ENCODE peak calls at places on chromosomes 1 and 21, in eight cellular contexts. R, P, U, L, S, E, Y and G are unnamed samples.

GRCh38 chr1:77539510-77540142 is 142.8 kb downstream of the ZZZ3 start:
- DNase-seq in R (peak; percentile 81), P (peak; percentile 93), U (peak; percentile 42), L (peak; percentile 67), S (peak; percentile 99), E (peak; percentile 93), Y (no peak), G (peak; percentile 64)

GRCh38 chr1:17119076-17119743 is at the start of gene PADI2:
- DNase-seq in R (peak; percentile 12), P (peak; percentile 42), U (peak; percentile 89), L (no peak), S (peak; percentile 19), E (no peak), Y (peak; percentile 38), G (no peak)

GRCh38 chr1:153577624-153578051 is 12.0 kb upstream of the S100A2 start:
- DNase-seq in R (no peak), P (no peak), U (no peak), L (no peak), S (no peak), E (no peak), Y (peak; percentile 39), G (no peak)

GRCh38 chr1:153693466-153693865 is 15.0 kb downstream of the NPR1 start:
- DNase-seq in R (no peak), P (no peak), U (no peak), L (no peak), S (no peak), E (no peak), Y (no peak), G (no peak)

GRCh38 chr1:240667351-240667750 is 55.4 kb upstream of the GREM2 start:
- DNase-seq in R (no peak), P (no peak), U (no peak), L (no peak), S (no peak), E (no peak), Y (no peak), G (no peak)

GRCh38 chr1:228152097-228152917 is 2.6 kb downstream of the GJC2 start:
- DNase-seq in R (no peak), P (no peak), U (no peak), L (no peak), S (no peak), E (no peak), Y (peak; percentile 18), G (no peak)

GRCh38 chr21:39867198-39867650 is at the start of gene PCP4:
- DNase-seq in R (no peak), P (peak; percentile 19), U (peak; percentile 93), L (peak; percentile 82), S (peak; percentile 20), E (no peak), Y (no peak), G (no peak)

GRCh38 chr1:207750901-207751300 is 953 bp upstream of the CD46 start:
- DNase-seq in R (no peak), P (no peak), U (no peak), L (no peak), S (no peak), E (no peak), Y (no peak), G (no peak)

GRCh38 chr1:81681570-81681969 is 119.2 kb upstream of the ADGRL2 start:
- DNase-seq in R (peak; percentile 47), P (peak; percentile 48), U (no peak), L (no peak), S (peak; percentile 53), E (no peak), Y (no peak), G (no peak)

GRCh38 chr1:209593747-209594146 is 10.2 kb downstream of the CAMK1G start:
- DNase-seq in R (no peak), P (no peak), U (no peak), L (no peak), S (no peak), E (no peak), Y (no peak), G (no peak)

GRCh38 chr1:46340404-46341221 is at the start of gene NSUN4:
- DNase-seq in R (peak; percentile 98), P (peak; percentile 98), U (peak; percentile 92), L (peak; percentile 81), S (peak; percentile 99), E (peak; percentile 81), Y (peak; percentile 95), G (peak; percentile 86)
- TF ChIP-seq CTCF in R (peak; percentile 80), P (peak; percentile 56), U (peak; percentile 67), L (peak; percentile 41), S (peak; percentile 43), E (peak; percentile 72), Y (peak; percentile 62), G (peak; percentile 72)

DNA sequence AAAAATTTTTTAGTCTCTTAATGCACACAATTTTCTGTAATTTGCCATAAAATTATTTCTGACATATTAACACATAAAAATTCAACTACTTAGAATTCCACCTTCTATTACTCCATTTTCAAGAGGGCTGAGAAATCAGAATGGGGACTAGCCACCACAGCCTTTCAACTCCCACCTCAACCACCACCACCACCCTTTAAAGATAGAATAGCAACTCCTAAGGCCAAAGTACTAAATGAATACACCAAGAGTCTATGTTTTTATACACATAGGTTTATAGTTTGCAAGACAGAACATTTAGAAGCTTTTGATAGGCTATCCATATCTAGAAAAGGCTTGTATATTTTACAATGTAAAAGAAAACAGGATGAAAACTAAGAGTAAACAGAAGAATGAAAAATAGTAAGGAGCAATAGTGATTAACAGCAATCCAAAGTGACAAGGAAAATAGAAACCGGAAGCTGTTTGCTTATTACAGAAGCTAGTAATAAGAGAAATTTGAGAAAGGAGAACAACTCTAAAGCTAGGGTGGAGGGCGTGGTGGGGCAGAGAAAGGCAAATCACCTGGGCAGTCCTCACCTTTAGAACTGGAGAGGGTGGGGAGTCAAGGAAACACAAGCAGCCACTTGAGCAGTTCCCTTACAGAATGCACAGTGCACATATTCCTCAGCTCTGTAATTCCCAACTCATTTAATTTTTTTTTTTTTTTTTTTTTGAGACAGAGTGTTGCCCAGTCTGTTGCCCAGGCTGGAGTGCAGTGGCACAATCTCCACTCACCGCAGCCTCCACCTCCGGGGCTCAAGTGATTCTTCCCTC is 27.7 kb downstream of the EPS15 start:
- DNase-seq in R (no peak), P (no peak), U (no peak), L (no peak), S (no peak), E (no peak), Y (no peak), G (no peak)
- H3K4me3 ChIP-seq in R (no peak overlapping the region), P (no peak overlapping the region), U (no peak overlapping the region), L (no peak overlapping the region), S (no peak overlapping the region), E (no peak overlapping the region), Y (no peak overlapping the region), G (no peak overlapping the region)

GRCh38 chr1:21242846-21243245 is 47.4 kb downstream of the ECE1 start:
- DNase-seq in R (no peak), P (no peak), U (no peak), L (no peak), S (no peak), E (no peak), Y (no peak), G (no peak)

GRCh38 chr1:21244154-21244553 is 46.1 kb downstream of the ECE1 start:
- DNase-seq in R (no peak), P (no peak), U (no peak), L (no peak), S (no peak), E (no peak), Y (no peak), G (no peak)

GRCh38 chr1:21245688-21246229 is 44.5 kb downstream of the ECE1 start:
- DNase-seq in R (no peak), P (no peak), U (no peak), L (no peak), S (no peak), E (no peak), Y (no peak), G (no peak)

GRCh38 chr1:21246905-21247642 is 43.2 kb downstream of the ECE1 start:
- DNase-seq in R (no peak), P (no peak), U (no peak), L (no peak), S (no peak), E (no peak), Y (no peak), G (no peak)

DNA sequence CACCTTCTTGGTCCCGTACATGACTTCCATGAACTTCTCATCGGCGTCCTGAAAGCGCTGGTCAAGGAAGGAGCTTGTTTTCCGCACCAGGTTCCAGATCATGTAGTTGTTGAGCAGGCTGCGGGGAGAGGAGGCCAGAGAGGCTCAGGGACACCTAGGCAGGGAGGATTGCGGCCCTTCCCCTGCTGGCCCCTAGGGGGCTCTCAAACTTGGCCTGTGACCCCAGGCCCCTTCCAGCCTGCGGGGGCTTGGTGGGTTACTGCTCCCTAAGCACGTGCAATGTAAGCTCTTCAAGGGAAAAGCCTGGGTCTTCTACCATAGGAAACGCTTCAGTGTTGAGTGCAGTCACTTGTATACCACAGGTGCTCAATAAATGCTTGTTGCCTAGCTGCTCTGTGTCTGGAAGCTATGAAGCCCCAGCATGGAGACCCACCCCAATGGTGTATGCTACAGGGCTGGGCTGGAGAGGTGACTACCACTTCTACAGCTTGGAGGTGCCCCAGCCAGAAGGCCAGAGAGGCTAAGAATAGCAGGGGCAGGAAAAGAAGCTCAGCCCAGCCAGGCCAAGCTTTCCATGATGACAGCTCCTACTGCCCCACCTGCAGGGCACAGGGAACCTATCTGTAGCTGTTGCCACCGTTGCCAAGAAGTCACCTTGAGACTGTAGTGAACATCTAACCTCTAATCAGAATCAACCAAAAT is 45.1 kb downstream of the ECE1 start:
- DNase-seq in R (no peak), P (no peak), U (peak; percentile 33), L (no peak), S (no peak), E (no peak), Y (no peak), G (no peak)
- TF ChIP-seq CTCF in R (peak; percentile 25), P (peak; percentile 60), U (peak; percentile 58), L (peak; percentile 62), S (peak; percentile 45), E (peak; percentile 47), Y (no peak), G (peak; percentile 41)

GRCh38 chr1:150008699-150009098 is 1.8 kb downstream of the OTUD7B start:
- DNase-seq in R (no peak), P (no peak), U (no peak), L (no peak), S (no peak), E (no peak), Y (no peak), G (no peak)

GRCh38 chr1:150005606-150006005 is 4.9 kb downstream of the OTUD7B start:
- DNase-seq in R (no peak), P (no peak), U (no peak), L (no peak), S (no peak), E (no peak), Y (no peak), G (no peak)

GRCh38 chr1:150009604-150010387 is 730 bp downstream of the OTUD7B start:
- DNase-seq in R (peak; percentile 90), P (peak; percentile 67), U (peak; percentile 67), L (peak; percentile 56), S (peak; percentile 89), E (peak; percentile 49), Y (peak; percentile 71), G (peak; percentile 72)

GRCh38 chr1:150003826-150004225 is 6.7 kb downstream of the OTUD7B start:
- DNase-seq in R (no peak), P (no peak), U (no peak), L (no peak), S (no peak), E (no peak), Y (no peak), G (no peak)

DNA sequence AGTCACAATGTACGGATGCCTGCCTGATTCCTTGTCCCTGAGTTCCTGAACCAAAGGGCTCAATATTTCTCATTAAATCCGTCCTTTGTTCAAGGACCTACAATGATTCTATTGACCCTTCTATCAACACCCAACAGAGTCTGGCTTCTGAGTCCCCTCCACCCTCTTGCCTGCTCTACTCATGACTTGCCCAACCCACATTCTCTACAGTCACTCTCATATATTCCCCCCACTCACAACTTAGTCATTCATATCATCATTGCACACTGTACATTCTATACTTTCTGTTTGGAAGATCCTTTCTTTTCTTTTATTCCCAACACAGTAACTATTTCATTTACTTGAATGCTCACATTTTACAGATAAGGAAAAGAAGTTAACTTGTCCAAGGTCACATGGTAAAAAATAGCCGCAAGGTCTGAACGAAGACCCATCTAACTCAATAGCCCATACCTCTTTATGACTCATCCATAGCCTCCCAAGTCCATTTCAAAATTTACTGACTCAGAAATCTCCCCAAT is 3.6 kb downstream of the OTUD7B start:
- DNase-seq in R (peak; percentile 76), P (peak; percentile 45), U (no peak), L (no peak), S (peak; percentile 65), E (no peak), Y (no peak), G (no peak)
- H3K4me3 ChIP-seq in R (no peak overlapping the region), P (no peak overlapping the region), U (no peak overlapping the region), L (no peak overlapping the region), S (no peak overlapping the region), E (no peak overlapping the region), Y (no peak overlapping the region), G (no peak overlapping the region)